ENCODE peak calls at places on chromosomes 5 and 9, in six cellular contexts. C is HFFc6; W is A549; K is colonic mucosa; Z is CD4-positive, alpha-beta T cell; P is mesothelial cell of epicardium. E is an unnamed sample.

GRCh38 chr5:18314192-18314778 is 680.0 kb downstream of the TAF11L14 start:
- DNase-seq in C (peak; percentile 10), W (peak; percentile 25), K (no peak), Z (no peak), P (no peak), E (no peak)

GRCh38 chr5:135457424-135458071 is 5.4 kb upstream of the TIFAB start:
- DNase-seq in C (no peak), W (peak; percentile 89), K (peak; percentile 71), Z (peak; percentile 27), P (peak; percentile 72), E (peak; percentile 81)

GRCh38 chr9:115109486-115109885 is 8.5 kb downstream of the TNC start:
- DNase-seq in C (peak; percentile 62), W (no peak), K (no peak), Z (no peak), P (no peak), E (peak; percentile 13)

GRCh38 chr5:179139936-179140235 is 79.7 kb downstream of the ZNF354C start:
- DNase-seq in C (no peak), W (no peak), K (no peak), Z (no peak), P (no peak), E (no peak)

GRCh38 chr9:20593131-20593530 is 29.2 kb downstream of the MLLT3 start:
- DNase-seq in C (no peak), W (no peak), K (no peak), Z (no peak), P (no peak), E (no peak)

GRCh38 chr9:114401344-114401743 is 13.6 kb upstream of the AKNA start:
- DNase-seq in C (no peak), W (no peak), K (peak; percentile 77), Z (no peak), P (no peak), E (no peak)

GRCh38 chr9:135794057-135794335 is 92.0 kb downstream of the KCNT1 start:
- DNase-seq in C (no peak), W (no peak), K (no peak), Z (no peak), P (no peak), E (no peak)

GRCh38 chr5:172901788-172902496 is 57.3 kb upstream of the RPL26L1 start:
- DNase-seq in C (peak; percentile 90), W (peak; percentile 54), K (no peak), Z (no peak), P (no peak), E (no peak)

GRCh38 chr9:136438909-136439549 is 616 bp downstream of the INPP5E start:
- DNase-seq in C (peak; percentile 19), W (peak; percentile 25), K (peak; percentile 37), Z (peak; percentile 34), P (peak; percentile 69), E (peak; percentile 44)

GRCh38 chr9:89732295-89732951 is 127.6 kb downstream of the GADD45G start:
- DNase-seq in C (no peak), W (no peak), K (no peak), Z (no peak), P (no peak), E (no peak)

GRCh38 chr9:114025196-114025753 is 52.8 kb downstream of the AMBP start:
- DNase-seq in C (no peak), W (no peak), K (peak; percentile 15), Z (no peak), P (no peak), E (no peak)

GRCh38 chr9:5939530-5939929 is 48.8 kb downstream of the MLANA start:
- DNase-seq in C (no peak), W (no peak), K (no peak), Z (no peak), P (no peak), E (no peak)

GRCh38 chr5:116942622-116943021 is 368.0 kb upstream of the SEMA6A start:
- DNase-seq in C (no peak), W (no peak), K (no peak), Z (no peak), P (no peak), E (no peak)

GRCh38 chr5:30040483-30041116 is 1152.9 kb upstream of the CDH6 start:
- DNase-seq in C (peak; percentile 3), W (peak; percentile 5), K (peak; percentile 20), Z (no peak), P (peak; percentile 56), E (peak; percentile 68)

GRCh38 chr5:151198861-151199260 is 25.0 kb downstream of the CCDC69 start:
- DNase-seq in C (no peak), W (no peak), K (no peak), Z (no peak), P (peak; percentile 6), E (no peak)

GRCh38 chr5:133612021-133612860 is at the start of gene FSTL4:
- DNase-seq in C (no peak), W (peak; percentile 46), K (peak; percentile 33), Z (no peak), P (peak; percentile 58), E (peak; percentile 25)

GRCh38 chr9:77020438-77021264 is 1.2 kb downstream of the FOXB2 start:
- DNase-seq in C (no peak), W (no peak), K (no peak), Z (no peak), P (peak; percentile 43), E (peak; percentile 28)

GRCh38 chr5:9852686-9853085 is 222.5 kb upstream of the TAS2R1 start:
- DNase-seq in C (peak; percentile 65), W (no peak), K (no peak), Z (no peak), P (no peak), E (no peak)

GRCh38 chr5:56402273-56403223 is 169.4 kb upstream of the ANKRD55 start:
- DNase-seq in C (no peak), W (no peak), K (no peak), Z (no peak), P (no peak), E (no peak)

GRCh38 chr9:129746092-129746760 is 6.6 kb downstream of the PTGES start:
- DNase-seq in C (no peak), W (no peak), K (no peak), Z (no peak), P (no peak), E (no peak)

GRCh38 chr5:137565450-137565849 is 66.3 kb upstream of the SPOCK1 start:
- DNase-seq in C (peak; percentile 79), W (no peak), K (no peak), Z (no peak), P (no peak), E (no peak)

GRCh38 chr5:137622850-137623249 is 113.0 kb downstream of the KLHL3 start:
- DNase-seq in C (no peak), W (no peak), K (no peak), Z (no peak), P (no peak), E (no peak)

GRCh38 chr9:16499866-16500265 is 370.6 kb downstream of the BNC2 start:
- DNase-seq in C (no peak), W (no peak), K (no peak), Z (no peak), P (no peak), E (no peak)

GRCh38 chr9:99197987-99198386 is 23.8 kb downstream of the ALG2 start:
- DNase-seq in C (no peak), W (no peak), K (no peak), Z (no peak), P (no peak), E (no peak)

GRCh38 chr5:132181011-132181629 is 46.5 kb downstream of the P4HA2 start:
- DNase-seq in C (no peak), W (no peak), K (peak; percentile 34), Z (no peak), P (no peak), E (no peak)

GRCh38 chr9:80066931-80067330 is 495.2 kb downstream of the TLE4 start:
- DNase-seq in C (no peak), W (no peak), K (no peak), Z (no peak), P (no peak), E (no peak)

GRCh38 chr5:143432658-143433239 is 29.3 kb upstream of the NR3C1 start:
- DNase-seq in C (peak; percentile 40), W (peak; percentile 53), K (no peak), Z (no peak), P (no peak), E (no peak)

GRCh38 chr9:6506571-6506970 is 93.6 kb downstream of the UHRF2 start:
- DNase-seq in C (peak; percentile 59), W (no peak), K (no peak), Z (no peak), P (no peak), E (no peak)

GRCh38 chr9:74858753-74859414 is 28.8 kb downstream of the TRPM6 start:
- DNase-seq in C (no peak), W (no peak), K (no peak), Z (no peak), P (no peak), E (no peak)

GRCh38 chr5:90621848-90622247 is 63.3 kb downstream of the ADGRV1 start:
- DNase-seq in C (no peak), W (no peak), K (no peak), Z (no peak), P (no peak), E (no peak)
- TF ChIP-seq CTCF in C (no peak), W (no peak), K (no peak), Z (no peak), P (no peak), E (no peak)

GRCh38 chr5:110435207-110435606 is 291.3 kb downstream of the TMEM232 start:
- DNase-seq in C (no peak), W (no peak), K (no peak), Z (no peak), P (no peak), E (no peak)

GRCh38 chr5:110440058-110440457 is 286.4 kb downstream of the TMEM232 start:
- DNase-seq in C (no peak), W (no peak), K (no peak), Z (no peak), P (no peak), E (no peak)

GRCh38 chr5:110439280-110439679 is 287.2 kb downstream of the TMEM232 start:
- DNase-seq in C (no peak), W (no peak), K (no peak), Z (no peak), P (no peak), E (no peak)

GRCh38 chr5:110442856-110443255 is 283.6 kb downstream of the TMEM232 start:
- DNase-seq in C (no peak), W (no peak), K (no peak), Z (no peak), P (no peak), E (no peak)

GRCh38 chr5:110441035-110441434 is 285.4 kb downstream of the TMEM232 start:
- DNase-seq in C (no peak), W (no peak), K (no peak), Z (no peak), P (no peak), E (peak; percentile 30)
- TF ChIP-seq CTCF in C (peak; percentile 21), W (no peak), K (no peak), Z (no peak), P (no peak), E (no peak)

DNA sequence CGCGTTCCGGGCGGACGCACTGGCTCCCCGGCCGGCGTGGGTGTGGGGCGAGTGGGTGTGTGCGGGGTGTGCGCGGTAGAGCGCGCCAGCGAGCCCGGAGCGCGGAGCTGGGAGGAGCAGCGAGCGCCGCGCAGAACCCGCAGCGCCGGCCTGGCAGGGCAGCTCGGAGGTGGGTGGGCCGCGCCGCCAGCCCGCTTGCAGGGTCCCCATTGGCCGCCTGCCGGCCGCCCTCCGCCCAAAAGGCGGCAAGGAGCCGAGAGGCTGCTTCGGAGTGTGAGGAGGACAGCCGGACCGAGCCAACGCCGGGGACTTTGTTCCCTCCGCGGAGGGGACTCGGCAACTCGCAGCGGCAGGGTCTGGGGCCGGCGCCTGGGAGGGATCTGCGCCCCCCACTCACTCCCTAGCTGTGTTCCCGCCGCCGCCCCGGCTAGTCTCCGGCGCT is at the start of gene DAPK1:
- DNase-seq in C (no peak), W (peak; percentile 83), K (peak; percentile 68), Z (no peak), P (no peak), E (peak; percentile 79)
- TF ChIP-seq CTCF in C (no peak), W (peak; percentile 29), K (no peak), Z (no peak), P (peak; percentile 36), E (peak; percentile 19)

GRCh38 chr5:80711938-80712337 is 57.2 kb upstream of the DHFR start:
- DNase-seq in C (peak; percentile 12), W (peak; percentile 31), K (no peak), Z (no peak), P (no peak), E (peak; percentile 39)
- TF ChIP-seq CTCF in C (peak; percentile 73), W (peak; percentile 55), K (no peak), Z (no peak), P (no peak), E (no peak)